ENCODE peak calls at places on chromosomes 1 and 21, in nine cellular contexts. One of them, this sample, is unnamed.

GRCh38 chr1:61287014-61287413 is 204.7 kb downstream of the NFIA start:
- DNase-seq in H9: no peak
- DNase-seq in stimulated activated CD8-positive, alpha-beta memory T cell treated with anti-CD3 and anti-CD28 coated beads, Interleukin-15, amount 100 ng/mL, for 4 hours: no peak
- DNase-seq in pancreas: no peak
- DNase-seq in iPS-NIHi11: no peak
- DNase-seq in glutamatergic neuron: no peak
- DNase-seq in esophagus muscularis mucosa: no peak
- DNase-seq in activated CD8-positive, alpha-beta memory T cell treated with anti-CD3 and anti-CD28 coated beads, Interleukin-2, amount 50 U/mL, for 48 hours: no peak
- DNase-seq in left ventricle myocardium inferior: no peak
- DNase-seq in this sample: no peak

GRCh38 chr1:46174448-46175231 is at the start of gene TSPAN1:
- DNase-seq in H9: no peak
- DNase-seq in stimulated activated CD8-positive, alpha-beta memory T cell treated with anti-CD3 and anti-CD28 coated beads, Interleukin-15, amount 100 ng/mL, for 4 hours: no peak
- DNase-seq in pancreas: peak; percentile 37
- DNase-seq in iPS-NIHi11: no peak
- DNase-seq in glutamatergic neuron: no peak
- DNase-seq in esophagus muscularis mucosa: no peak
- DNase-seq in activated CD8-positive, alpha-beta memory T cell treated with anti-CD3 and anti-CD28 coated beads, Interleukin-2, amount 50 U/mL, for 48 hours: no peak
- DNase-seq in left ventricle myocardium inferior: no peak
- DNase-seq in this sample: no peak

GRCh38 chr1:234961468-234962339 is 166.9 kb downstream of the TOMM20 start:
- DNase-seq in H9: no peak
- DNase-seq in stimulated activated CD8-positive, alpha-beta memory T cell treated with anti-CD3 and anti-CD28 coated beads, Interleukin-15, amount 100 ng/mL, for 4 hours: no peak
- DNase-seq in pancreas: no peak
- DNase-seq in iPS-NIHi11: no peak
- DNase-seq in glutamatergic neuron: no peak
- DNase-seq in esophagus muscularis mucosa: no peak
- DNase-seq in activated CD8-positive, alpha-beta memory T cell treated with anti-CD3 and anti-CD28 coated beads, Interleukin-2, amount 50 U/mL, for 48 hours: peak; percentile 57
- DNase-seq in left ventricle myocardium inferior: no peak
- DNase-seq in this sample: no peak

GRCh38 chr1:160284782-160285344 is at the start of gene PEX19:
- DNase-seq in H9: peak; percentile 95
- DNase-seq in stimulated activated CD8-positive, alpha-beta memory T cell treated with anti-CD3 and anti-CD28 coated beads, Interleukin-15, amount 100 ng/mL, for 4 hours: peak; percentile 76
- DNase-seq in pancreas: peak; percentile 94
- DNase-seq in iPS-NIHi11: peak; percentile 98
- DNase-seq in glutamatergic neuron: peak; percentile 95
- DNase-seq in esophagus muscularis mucosa: peak; percentile 97
- DNase-seq in activated CD8-positive, alpha-beta memory T cell treated with anti-CD3 and anti-CD28 coated beads, Interleukin-2, amount 50 U/mL, for 48 hours: peak; percentile 95
- DNase-seq in left ventricle myocardium inferior: peak; percentile 93
- DNase-seq in this sample: peak; percentile 96

GRCh38 chr1:66360285-66360724 is 173.6 kb upstream of the SGIP1 start:
- DNase-seq in H9: no peak
- DNase-seq in stimulated activated CD8-positive, alpha-beta memory T cell treated with anti-CD3 and anti-CD28 coated beads, Interleukin-15, amount 100 ng/mL, for 4 hours: no peak
- DNase-seq in pancreas: no peak
- DNase-seq in iPS-NIHi11: no peak
- DNase-seq in glutamatergic neuron: no peak
- DNase-seq in esophagus muscularis mucosa: no peak
- DNase-seq in activated CD8-positive, alpha-beta memory T cell treated with anti-CD3 and anti-CD28 coated beads, Interleukin-2, amount 50 U/mL, for 48 hours: no peak
- DNase-seq in left ventricle myocardium inferior: no peak
- DNase-seq in this sample: no peak

GRCh38 chr1:15843826-15844572 is 3.5 kb upstream of the SPEN start:
- DNase-seq in H9: no peak
- DNase-seq in stimulated activated CD8-positive, alpha-beta memory T cell treated with anti-CD3 and anti-CD28 coated beads, Interleukin-15, amount 100 ng/mL, for 4 hours: no peak
- DNase-seq in pancreas: no peak
- DNase-seq in iPS-NIHi11: no peak
- DNase-seq in glutamatergic neuron: no peak
- DNase-seq in esophagus muscularis mucosa: no peak
- DNase-seq in activated CD8-positive, alpha-beta memory T cell treated with anti-CD3 and anti-CD28 coated beads, Interleukin-2, amount 50 U/mL, for 48 hours: no peak
- DNase-seq in left ventricle myocardium inferior: no peak
- DNase-seq in this sample: no peak

GRCh38 chr1:32901823-32902534 is 790 bp upstream of the TMEM54 start:
- DNase-seq in H9: no peak
- DNase-seq in stimulated activated CD8-positive, alpha-beta memory T cell treated with anti-CD3 and anti-CD28 coated beads, Interleukin-15, amount 100 ng/mL, for 4 hours: no peak
- DNase-seq in pancreas: peak; percentile 9
- DNase-seq in iPS-NIHi11: no peak
- DNase-seq in glutamatergic neuron: no peak
- DNase-seq in esophagus muscularis mucosa: no peak
- DNase-seq in activated CD8-positive, alpha-beta memory T cell treated with anti-CD3 and anti-CD28 coated beads, Interleukin-2, amount 50 U/mL, for 48 hours: no peak
- DNase-seq in left ventricle myocardium inferior: no peak
- DNase-seq in this sample: no peak

GRCh38 chr1:172766462-172766861 is 107.6 kb downstream of the FASLG start:
- DNase-seq in H9: no peak
- DNase-seq in stimulated activated CD8-positive, alpha-beta memory T cell treated with anti-CD3 and anti-CD28 coated beads, Interleukin-15, amount 100 ng/mL, for 4 hours: no peak
- DNase-seq in pancreas: no peak
- DNase-seq in iPS-NIHi11: no peak
- DNase-seq in glutamatergic neuron: no peak
- DNase-seq in esophagus muscularis mucosa: no peak
- DNase-seq in activated CD8-positive, alpha-beta memory T cell treated with anti-CD3 and anti-CD28 coated beads, Interleukin-2, amount 50 U/mL, for 48 hours: no peak
- DNase-seq in left ventricle myocardium inferior: no peak
- DNase-seq in this sample: no peak

GRCh38 chr1:45721207-45721606 is 29.2 kb downstream of the IPP start:
- DNase-seq in H9: no peak
- DNase-seq in stimulated activated CD8-positive, alpha-beta memory T cell treated with anti-CD3 and anti-CD28 coated beads, Interleukin-15, amount 100 ng/mL, for 4 hours: no peak
- DNase-seq in pancreas: no peak
- DNase-seq in iPS-NIHi11: no peak
- DNase-seq in glutamatergic neuron: no peak
- DNase-seq in esophagus muscularis mucosa: no peak
- DNase-seq in activated CD8-positive, alpha-beta memory T cell treated with anti-CD3 and anti-CD28 coated beads, Interleukin-2, amount 50 U/mL, for 48 hours: no peak
- DNase-seq in left ventricle myocardium inferior: no peak
- DNase-seq in this sample: no peak

GRCh38 chr1:8889925-8890785 is 11.7 kb upstream of the ENO1 start:
- DNase-seq in H9: no peak
- DNase-seq in stimulated activated CD8-positive, alpha-beta memory T cell treated with anti-CD3 and anti-CD28 coated beads, Interleukin-15, amount 100 ng/mL, for 4 hours: no peak
- DNase-seq in pancreas: no peak
- DNase-seq in iPS-NIHi11: no peak
- DNase-seq in glutamatergic neuron: no peak
- DNase-seq in esophagus muscularis mucosa: peak; percentile 93
- DNase-seq in activated CD8-positive, alpha-beta memory T cell treated with anti-CD3 and anti-CD28 coated beads, Interleukin-2, amount 50 U/mL, for 48 hours: no peak
- DNase-seq in left ventricle myocardium inferior: peak; percentile 93
- DNase-seq in this sample: no peak

GRCh38 chr21:37915941-37916794 is at the start of gene KCNJ6:
- DNase-seq in H9: peak; percentile 87
- DNase-seq in stimulated activated CD8-positive, alpha-beta memory T cell treated with anti-CD3 and anti-CD28 coated beads, Interleukin-15, amount 100 ng/mL, for 4 hours: no peak
- DNase-seq in pancreas: peak; percentile 86
- DNase-seq in iPS-NIHi11: peak; percentile 83
- DNase-seq in glutamatergic neuron: peak; percentile 93
- DNase-seq in esophagus muscularis mucosa: no peak
- DNase-seq in activated CD8-positive, alpha-beta memory T cell treated with anti-CD3 and anti-CD28 coated beads, Interleukin-2, amount 50 U/mL, for 48 hours: peak; percentile 55
- DNase-seq in left ventricle myocardium inferior: no peak
- DNase-seq in this sample: peak; percentile 87

GRCh38 chr1:187999973-188000372 is 1171.2 kb downstream of the PLA2G4A start:
- DNase-seq in H9: no peak
- DNase-seq in stimulated activated CD8-positive, alpha-beta memory T cell treated with anti-CD3 and anti-CD28 coated beads, Interleukin-15, amount 100 ng/mL, for 4 hours: no peak
- DNase-seq in pancreas: no peak
- DNase-seq in iPS-NIHi11: peak; percentile 9
- DNase-seq in glutamatergic neuron: no peak
- DNase-seq in esophagus muscularis mucosa: no peak
- DNase-seq in activated CD8-positive, alpha-beta memory T cell treated with anti-CD3 and anti-CD28 coated beads, Interleukin-2, amount 50 U/mL, for 48 hours: no peak
- DNase-seq in left ventricle myocardium inferior: no peak
- DNase-seq in this sample: no peak

GRCh38 chr1:227785094-227785811 is 30.2 kb upstream of the PRSS38 start:
- DNase-seq in H9: no peak
- DNase-seq in stimulated activated CD8-positive, alpha-beta memory T cell treated with anti-CD3 and anti-CD28 coated beads, Interleukin-15, amount 100 ng/mL, for 4 hours: no peak
- DNase-seq in pancreas: no peak
- DNase-seq in iPS-NIHi11: no peak
- DNase-seq in glutamatergic neuron: no peak
- DNase-seq in esophagus muscularis mucosa: no peak
- DNase-seq in activated CD8-positive, alpha-beta memory T cell treated with anti-CD3 and anti-CD28 coated beads, Interleukin-2, amount 50 U/mL, for 48 hours: no peak
- DNase-seq in left ventricle myocardium inferior: no peak
- DNase-seq in this sample: no peak

GRCh38 chr1:72062584-72062983 is 219.8 kb downstream of the NEGR1 start:
- DNase-seq in H9: no peak
- DNase-seq in stimulated activated CD8-positive, alpha-beta memory T cell treated with anti-CD3 and anti-CD28 coated beads, Interleukin-15, amount 100 ng/mL, for 4 hours: no peak
- DNase-seq in pancreas: no peak
- DNase-seq in iPS-NIHi11: no peak
- DNase-seq in glutamatergic neuron: no peak
- DNase-seq in esophagus muscularis mucosa: no peak
- DNase-seq in activated CD8-positive, alpha-beta memory T cell treated with anti-CD3 and anti-CD28 coated beads, Interleukin-2, amount 50 U/mL, for 48 hours: no peak
- DNase-seq in left ventricle myocardium inferior: no peak
- DNase-seq in this sample: no peak

GRCh38 chr1:84768634-84769033 is 78.4 kb upstream of the SSX2IP start:
- DNase-seq in H9: no peak
- DNase-seq in stimulated activated CD8-positive, alpha-beta memory T cell treated with anti-CD3 and anti-CD28 coated beads, Interleukin-15, amount 100 ng/mL, for 4 hours: no peak
- DNase-seq in pancreas: no peak
- DNase-seq in iPS-NIHi11: no peak
- DNase-seq in glutamatergic neuron: no peak
- DNase-seq in esophagus muscularis mucosa: no peak
- DNase-seq in activated CD8-positive, alpha-beta memory T cell treated with anti-CD3 and anti-CD28 coated beads, Interleukin-2, amount 50 U/mL, for 48 hours: no peak
- DNase-seq in left ventricle myocardium inferior: no peak
- DNase-seq in this sample: no peak

GRCh38 chr1:111219466-111220286 is 7.8 kb upstream of the CHI3L2 start:
- DNase-seq in H9: no peak
- DNase-seq in stimulated activated CD8-positive, alpha-beta memory T cell treated with anti-CD3 and anti-CD28 coated beads, Interleukin-15, amount 100 ng/mL, for 4 hours: no peak
- DNase-seq in pancreas: no peak
- DNase-seq in iPS-NIHi11: no peak
- DNase-seq in glutamatergic neuron: no peak
- DNase-seq in esophagus muscularis mucosa: no peak
- DNase-seq in activated CD8-positive, alpha-beta memory T cell treated with anti-CD3 and anti-CD28 coated beads, Interleukin-2, amount 50 U/mL, for 48 hours: peak; percentile 67
- DNase-seq in left ventricle myocardium inferior: no peak
- DNase-seq in this sample: no peak

GRCh38 chr21:37263827-37264226 is 3.3 kb downstream of the VPS26C start:
- DNase-seq in H9: no peak
- DNase-seq in stimulated activated CD8-positive, alpha-beta memory T cell treated with anti-CD3 and anti-CD28 coated beads, Interleukin-15, amount 100 ng/mL, for 4 hours: no peak
- DNase-seq in pancreas: no peak
- DNase-seq in iPS-NIHi11: no peak
- DNase-seq in glutamatergic neuron: no peak
- DNase-seq in esophagus muscularis mucosa: no peak
- DNase-seq in activated CD8-positive, alpha-beta memory T cell treated with anti-CD3 and anti-CD28 coated beads, Interleukin-2, amount 50 U/mL, for 48 hours: no peak
- DNase-seq in left ventricle myocardium inferior: no peak
- DNase-seq in this sample: no peak

GRCh38 chr1:199404976-199405375 is 622.5 kb upstream of the NR5A2 start:
- DNase-seq in H9: no peak
- DNase-seq in stimulated activated CD8-positive, alpha-beta memory T cell treated with anti-CD3 and anti-CD28 coated beads, Interleukin-15, amount 100 ng/mL, for 4 hours: no peak
- DNase-seq in pancreas: no peak
- DNase-seq in iPS-NIHi11: no peak
- DNase-seq in glutamatergic neuron: no peak
- DNase-seq in esophagus muscularis mucosa: no peak
- DNase-seq in activated CD8-positive, alpha-beta memory T cell treated with anti-CD3 and anti-CD28 coated beads, Interleukin-2, amount 50 U/mL, for 48 hours: no peak
- DNase-seq in left ventricle myocardium inferior: no peak
- DNase-seq in this sample: no peak

GRCh38 chr1:156706647-156707008 is 1.2 kb upstream of the CRABP2 start:
- DNase-seq in H9: peak; percentile 82
- DNase-seq in stimulated activated CD8-positive, alpha-beta memory T cell treated with anti-CD3 and anti-CD28 coated beads, Interleukin-15, amount 100 ng/mL, for 4 hours: no peak
- DNase-seq in pancreas: peak; percentile 66
- DNase-seq in iPS-NIHi11: no peak
- DNase-seq in glutamatergic neuron: peak; percentile 70
- DNase-seq in esophagus muscularis mucosa: no peak
- DNase-seq in activated CD8-positive, alpha-beta memory T cell treated with anti-CD3 and anti-CD28 coated beads, Interleukin-2, amount 50 U/mL, for 48 hours: no peak
- DNase-seq in left ventricle myocardium inferior: peak; percentile 74
- DNase-seq in this sample: peak; percentile 78

GRCh38 chr1:66286307-66286706 is 247.6 kb upstream of the SGIP1 start:
- DNase-seq in H9: no peak
- DNase-seq in stimulated activated CD8-positive, alpha-beta memory T cell treated with anti-CD3 and anti-CD28 coated beads, Interleukin-15, amount 100 ng/mL, for 4 hours: no peak
- DNase-seq in pancreas: no peak
- DNase-seq in iPS-NIHi11: no peak
- DNase-seq in glutamatergic neuron: no peak
- DNase-seq in esophagus muscularis mucosa: no peak
- DNase-seq in activated CD8-positive, alpha-beta memory T cell treated with anti-CD3 and anti-CD28 coated beads, Interleukin-2, amount 50 U/mL, for 48 hours: no peak
- DNase-seq in left ventricle myocardium inferior: no peak
- DNase-seq in this sample: no peak

GRCh38 chr1:43363283-43363934 is 4.4 kb downstream of the ELOVL1 start:
- DNase-seq in H9: no peak
- DNase-seq in stimulated activated CD8-positive, alpha-beta memory T cell treated with anti-CD3 and anti-CD28 coated beads, Interleukin-15, amount 100 ng/mL, for 4 hours: no peak
- DNase-seq in pancreas: no peak
- DNase-seq in iPS-NIHi11: no peak
- DNase-seq in glutamatergic neuron: no peak
- DNase-seq in esophagus muscularis mucosa: no peak
- DNase-seq in activated CD8-positive, alpha-beta memory T cell treated with anti-CD3 and anti-CD28 coated beads, Interleukin-2, amount 50 U/mL, for 48 hours: no peak
- DNase-seq in left ventricle myocardium inferior: no peak
- DNase-seq in this sample: no peak

This sample was measured in WTC11.